ENCODE peak calls at places on chromosomes 4 and X, in six cellular contexts. X is WTC11; O is activated naive CD8-positive, alpha-beta T cell treated with anti-CD3 and anti-CD28 coated beads, Interleukin-2, amount 50 U/mL, for 24 hours; I is NCI-H1694 treated with DMSO at 0.1 percent for 48 hours; L is HT1080; H is foreskin fibroblast. V is an unnamed sample.

GRCh38 chrX:10597871-10598270 is 22.5 kb downstream of the MID1 start:
- DNase-seq in H (peak; percentile 28), O (no peak), I (no peak), L (peak; percentile 32), X (peak; percentile 25), V (peak; percentile 61)

GRCh38 chrX:84221181-84221580 is 33.2 kb upstream of the RPS6KA6 start:
- DNase-seq in X (no peak), L (no peak), H (no peak), I (no peak), O (no peak), V (no peak)

GRCh38 chr4:109079177-109079576 is 223.3 kb downstream of the COL25A1 start:
- DNase-seq in L (no peak), H (no peak), O (no peak), I (no peak), X (no peak), V (peak; percentile 30)

GRCh38 chr4:54840430-54840829 is 182.7 kb downstream of the KIT start:
- DNase-seq in O (no peak), X (no peak), H (no peak), L (no peak), I (no peak), V (no peak)

GRCh38 chr4:172982151-172982590 is 186.4 kb upstream of the GALNT7 start:
- DNase-seq in L (peak; percentile 97), I (no peak), O (no peak), X (no peak), H (peak; percentile 92), V (peak; percentile 97)

GRCh38 chr4:185304541-185304940 is 91.2 kb downstream of the LRP2BP start:
- DNase-seq in O (no peak), X (no peak), L (no peak), I (no peak), H (no peak), V (no peak)

GRCh38 chr4:3489451-3489962 is 26.4 kb downstream of the DOK7 start:
- DNase-seq in O (peak; percentile 31), X (peak; percentile 44), I (no peak), H (no peak), L (peak; percentile 25), V (no peak)

GRCh38 chr4:38241541-38241940 is 281.3 kb downstream of the PTTG2 start:
- DNase-seq in I (no peak), X (no peak), L (no peak), O (no peak), H (no peak), V (peak; percentile 29)

GRCh38 chr4:54909964-54910363 is 215.4 kb downstream of the KDR start:
- DNase-seq in O (no peak), H (no peak), L (no peak), I (no peak), X (no peak), V (no peak)

GRCh38 chr4:38308728-38309315 is 348.6 kb downstream of the PTTG2 start:
- DNase-seq in X (no peak), H (no peak), L (peak; percentile 85), O (no peak), I (no peak), V (peak; percentile 51)

GRCh38 chr4:1048781-1049590 is 37.6 kb downstream of the FGFRL1 start:
- DNase-seq in H (no peak), I (no peak), X (no peak), L (peak; percentile 34), O (no peak), V (no peak)

GRCh38 chrX:145856181-145856580 is 38.6 kb downstream of the SLITRK2 start:
- DNase-seq in O (no peak), X (no peak), L (peak; percentile 45), H (no peak), I (no peak), V (peak; percentile 52)

GRCh38 chr4:89142691-89143669 is 31.6 kb downstream of the TIGD2 start:
- DNase-seq in X (no peak), H (no peak), L (no peak), I (peak; percentile 48), O (no peak), V (no peak)

GRCh38 chr4:114924311-114924710 is 189.1 kb downstream of the NDST4 start:
- DNase-seq in L (no peak), O (no peak), I (no peak), X (no peak), H (no peak), V (no peak)

GRCh38 chrX:68686684-68687045 is 39.2 kb downstream of the STARD8 start:
- DNase-seq in X (no peak), I (no peak), L (no peak), H (no peak), O (peak; percentile 5), V (no peak)

GRCh38 chrX:129360175-129360574 is 163.1 kb downstream of the SMARCA1 start:
- DNase-seq in X (peak; percentile 46), O (peak; percentile 34), H (peak; percentile 3), I (peak; percentile 59), L (peak; percentile 43), V (peak; percentile 62)

GRCh38 chrX:103376118-103376978 is at the start of gene BEX3:
- DNase-seq in X (peak; percentile 68), O (peak; percentile 31), H (peak; percentile 45), L (peak; percentile 58), I (peak; percentile 73), V (peak; percentile 29)

GRCh38 chr4:156931267-156931666 is 40.3 kb downstream of the PDGFC start:
- DNase-seq in L (peak; percentile 77), H (peak; percentile 79), I (no peak), X (no peak), O (no peak), V (peak; percentile 95)

GRCh38 chrX:70479197-70479969 is 34.7 kb downstream of the DLG3 start:
- DNase-seq in H (peak; percentile 41), L (peak; percentile 87), X (no peak), I (no peak), O (no peak), V (peak; percentile 61)

GRCh38 chr4:70746179-70746839 is 24.5 kb downstream of the RUFY3 start:
- DNase-seq in L (no peak), X (no peak), O (no peak), H (peak; percentile 42), I (no peak), V (peak; percentile 51)